ENCODE peak calls at places on chromosomes 13 and 19, in ten cellular contexts. G is stimulated activated CD4-positive, alpha-beta T cell treated with anti-CD3 and anti-CD28 coated beads, TNF-alpha, amount 100 ng/mL, for 4 hours; S is activated T-helper 9 cell treated with anti-CD3 and anti-CD28 coated beads, Interleukin-2, amount 50 U/mL, for 16 hours; K is non-pigmented ciliary epithelial cell; T is cardiac muscle cell; A is activated T-cell treated with anti-CD3 and anti-CD28 coated beads, Interleukin-2, amount 50 U/mL, for 72 hours; R is choroid plexus epithelial cell; X is activated CD4-positive, alpha-beta T cell treated with anti-CD3 and anti-CD28 coated beads, Interleukin-2, amount 50 U/mL, for 24 hours; J is activated CD8-positive, alpha-beta memory T cell treated with anti-CD3 and anti-CD28 coated beads for 1 hour; H is aorta. E is an unnamed sample.

GRCh38 chr19:15379996-15380647 is 535 bp upstream of the AKAP8 start:
- DNase-seq in G (no peak), S (no peak), K (no peak), T (peak; percentile 69), A (no peak), R (peak; percentile 42), X (no peak), J (no peak), H (no peak), E (peak; percentile 60)

GRCh38 chr19:17915940-17916593 is 16.7 kb upstream of the CCDC124 start:
- DNase-seq in G (no peak), S (no peak), K (no peak), T (no peak), A (no peak), R (no peak), X (no peak), J (no peak), H (no peak), E (no peak)

GRCh38 chr19:1469200-1469935 is 9.6 kb downstream of the C19orf25 start:
- DNase-seq in G (no peak), S (no peak), K (no peak), T (peak; percentile 30), A (no peak), R (no peak), X (no peak), J (no peak), H (no peak), E (no peak)

GRCh38 chr13:93915269-93915809 is 564.1 kb downstream of the DCT start:
- DNase-seq in G (no peak), S (no peak), K (peak; percentile 24), T (no peak), A (no peak), R (peak; percentile 38), X (no peak), J (no peak), H (no peak), E (no peak)

GRCh38 chr19:48858984-48859710 is 9.3 kb downstream of the PLEKHA4 start:
- DNase-seq in G (peak; percentile 70), S (peak; percentile 60), K (no peak), T (no peak), A (peak; percentile 92), R (no peak), X (peak; percentile 51), J (peak; percentile 70), H (peak; percentile 67), E (no peak)

GRCh38 chr19:9911524-9911923 is 24.8 kb downstream of the OLFM2 start:
- DNase-seq in G (no peak), S (no peak), K (no peak), T (no peak), A (no peak), R (no peak), X (no peak), J (no peak), H (no peak), E (no peak)

GRCh38 chr13:51839711-51840110 is 5.3 kb downstream of the TMEM272 start:
- DNase-seq in G (no peak), S (no peak), K (no peak), T (no peak), A (no peak), R (no peak), X (no peak), J (no peak), H (no peak), E (no peak)

GRCh38 chr13:109529964-109530363 is 256.4 kb downstream of the IRS2 start:
- DNase-seq in G (no peak), S (no peak), K (no peak), T (no peak), A (no peak), R (no peak), X (no peak), J (no peak), H (no peak), E (no peak)

E was measured in dermis blood vessel endothelial cell.